ENCODE peak calls at places on chromosomes 16 and 17, in five cellular contexts. R is LHCN-M2, C is kidney glomerular epithelial cell, Q is substantia nigra, T is Daoy. F is an unnamed sample.

GRCh38 chr16:21159281-21159951 is 942 bp downstream of the LDAF1 start:
- DNase-seq in T (no peak), Q (no peak), C (no peak), R (no peak), F (no peak)

GRCh38 chr17:40322417-40323315 is 13.7 kb downstream of the RARA start:
- DNase-seq in C (peak), Q (no peak), T (peak), R (peak), F (peak)

GRCh38 chr16:9480503-9480902 is 389.1 kb downstream of the HAPSTR1 start:
- DNase-seq in T (no peak), R (no peak), C (no peak), Q (no peak), F (no peak)

GRCh38 chr16:27571433-27572306 is 21.7 kb downstream of the KATNIP start:
- DNase-seq in Q (no peak), T (no peak), R (no peak), C (no peak), F (no peak)

GRCh38 chr17:48711128-48711527 is 11.2 kb downstream of the PRAC1 start:
- DNase-seq in T (no peak), R (peak), Q (no peak), C (no peak), F (no peak)

GRCh38 chr17:61323696-61324539 is 75.7 kb upstream of the TBX2 start:
- DNase-seq in C (no peak), R (no peak), T (peak), Q (no peak), F (no peak)

GRCh38 chr17:39653662-39654331 is 11.4 kb upstream of the TCAP start:
- DNase-seq in R (peak), T (peak), C (peak), Q (peak), F (peak)

GRCh38 chr16:20956319-20956718 is 55.7 kb downstream of the LYRM1 start:
- DNase-seq in T (no peak), R (peak), C (no peak), Q (no peak), F (no peak)

GRCh38 chr16:56301391-56301850 is 110.1 kb downstream of the GNAO1 start:
- DNase-seq in R (peak), C (peak), Q (no peak), T (peak), F (peak)

GRCh38 chr17:34378664-34379101 is 15.7 kb upstream of the CCL1 start:
- DNase-seq in R (no peak), C (no peak), T (no peak), Q (no peak), F (no peak)

GRCh38 chr16:76577003-76577402 is 299.8 kb downstream of the CNTNAP4 start:
- DNase-seq in Q (no peak), R (no peak), T (peak), C (no peak), F (no peak)

GRCh38 chr17:37286430-37286829 is 89.4 kb upstream of the C17orf78 start:
- DNase-seq in R (no peak), C (no peak), Q (no peak), T (no peak), F (no peak)

GRCh38 chr17:56635640-56636039 is 42.1 kb downstream of the NOG start:
- DNase-seq in R (no peak), C (no peak), T (no peak), Q (no peak), F (no peak)

GRCh38 chr17:82667668-82668000 is 19.4 kb upstream of the WDR45B start:
- DNase-seq in Q (no peak), T (no peak), R (no peak), C (no peak), F (no peak)

GRCh38 chr17:80724723-80725388 is 180.2 kb downstream of the RPTOR start:
- DNase-seq in R (peak), Q (no peak), T (peak), C (peak), F (no peak)

GRCh38 chr17:58231644-58232043 is 6.7 kb upstream of the LPO start:
- DNase-seq in C (peak), T (no peak), Q (no peak), R (peak), F (no peak)

GRCh38 chr17:82655523-82655922 is 7.3 kb upstream of the WDR45B start:
- DNase-seq in Q (no peak), R (no peak), T (no peak), C (no peak), F (no peak)